ENCODE peak calls at places on chromosomes 6 and 20, in seven cellular contexts. One of them, this sample, is unnamed.

GRCh38 chr6:27752038-27752885 is 159.9 kb downstream of the OR2B2 start:
- DNase-seq in nephron progenitor cell: peak; percentile 56
- DNase-seq in Peyer's patch: peak; percentile 32
- DNase-seq in AG04450: peak; percentile 57
- DNase-seq in CD8-positive, alpha-beta T cell: peak; percentile 24
- DNase-seq in progenitor cell of endocrine pancreas: peak; percentile 26
- DNase-seq in fibroblast of villous mesenchyme: peak; percentile 85
- DNase-seq in this sample: no peak

GRCh38 chr20:24634855-24635254 is 165.4 kb downstream of the SYNDIG1 start:
- DNase-seq in nephron progenitor cell: peak; percentile 28
- DNase-seq in Peyer's patch: no peak
- DNase-seq in AG04450: peak; percentile 79
- DNase-seq in CD8-positive, alpha-beta T cell: no peak
- DNase-seq in progenitor cell of endocrine pancreas: no peak
- DNase-seq in fibroblast of villous mesenchyme: peak; percentile 83
- DNase-seq in this sample: peak; percentile 80

GRCh38 chr6:125867483-125867935 is 76.7 kb downstream of the NCOA7 start:
- DNase-seq in nephron progenitor cell: no peak
- DNase-seq in Peyer's patch: no peak
- DNase-seq in AG04450: peak; percentile 33
- DNase-seq in CD8-positive, alpha-beta T cell: no peak
- DNase-seq in progenitor cell of endocrine pancreas: no peak
- DNase-seq in fibroblast of villous mesenchyme: peak; percentile 86
- DNase-seq in this sample: no peak

GRCh38 chr6:150680510-150680909 is 80.8 kb downstream of the PLEKHG1 start:
- DNase-seq in nephron progenitor cell: no peak
- DNase-seq in Peyer's patch: no peak
- DNase-seq in AG04450: no peak
- DNase-seq in CD8-positive, alpha-beta T cell: no peak
- DNase-seq in progenitor cell of endocrine pancreas: no peak
- DNase-seq in fibroblast of villous mesenchyme: no peak
- DNase-seq in this sample: no peak

GRCh38 chr20:61296629-61297019 is 44.6 kb downstream of the CDH4 start:
- DNase-seq in nephron progenitor cell: no peak
- DNase-seq in Peyer's patch: no peak
- DNase-seq in AG04450: no peak
- DNase-seq in CD8-positive, alpha-beta T cell: no peak
- DNase-seq in progenitor cell of endocrine pancreas: no peak
- DNase-seq in fibroblast of villous mesenchyme: no peak
- DNase-seq in this sample: no peak

GRCh38 chr6:107633680-107634141 is 143.8 kb downstream of the SOBP start:
- DNase-seq in nephron progenitor cell: no peak
- DNase-seq in Peyer's patch: no peak
- DNase-seq in AG04450: no peak
- DNase-seq in CD8-positive, alpha-beta T cell: no peak
- DNase-seq in progenitor cell of endocrine pancreas: no peak
- DNase-seq in fibroblast of villous mesenchyme: no peak
- DNase-seq in this sample: no peak

GRCh38 chr6:39416728-39417127 is 94.2 kb upstream of the KCNK16 start:
- DNase-seq in nephron progenitor cell: no peak
- DNase-seq in Peyer's patch: no peak
- DNase-seq in AG04450: no peak
- DNase-seq in CD8-positive, alpha-beta T cell: no peak
- DNase-seq in progenitor cell of endocrine pancreas: no peak
- DNase-seq in fibroblast of villous mesenchyme: peak; percentile 69
- DNase-seq in this sample: peak; percentile 93

GRCh38 chr6:101114703-101115102 is 233.6 kb upstream of the ASCC3 start:
- DNase-seq in nephron progenitor cell: peak; percentile 25
- DNase-seq in Peyer's patch: no peak
- DNase-seq in AG04450: no peak
- DNase-seq in CD8-positive, alpha-beta T cell: no peak
- DNase-seq in progenitor cell of endocrine pancreas: no peak
- DNase-seq in fibroblast of villous mesenchyme: peak; percentile 25
- DNase-seq in this sample: no peak

GRCh38 chr20:62635852-62636251 is 6.5 kb upstream of the SLCO4A1 start:
- DNase-seq in nephron progenitor cell: no peak
- DNase-seq in Peyer's patch: no peak
- DNase-seq in AG04450: no peak
- DNase-seq in CD8-positive, alpha-beta T cell: no peak
- DNase-seq in progenitor cell of endocrine pancreas: no peak
- DNase-seq in fibroblast of villous mesenchyme: no peak
- DNase-seq in this sample: no peak

GRCh38 chr6:156934054-156934424 is 156.9 kb downstream of the ARID1B start:
- DNase-seq in nephron progenitor cell: no peak
- DNase-seq in Peyer's patch: no peak
- DNase-seq in AG04450: no peak
- DNase-seq in CD8-positive, alpha-beta T cell: no peak
- DNase-seq in progenitor cell of endocrine pancreas: no peak
- DNase-seq in fibroblast of villous mesenchyme: no peak
- DNase-seq in this sample: no peak

GRCh38 chr20:57987659-57988058 is 240.8 kb downstream of the ANKRD60 start:
- DNase-seq in nephron progenitor cell: no peak
- DNase-seq in Peyer's patch: no peak
- DNase-seq in AG04450: no peak
- DNase-seq in CD8-positive, alpha-beta T cell: no peak
- DNase-seq in progenitor cell of endocrine pancreas: no peak
- DNase-seq in fibroblast of villous mesenchyme: no peak
- DNase-seq in this sample: no peak

GRCh38 chr6:159727717-159728440 is 573 bp downstream of the WTAP start:
- DNase-seq in nephron progenitor cell: no peak
- DNase-seq in Peyer's patch: no peak
- DNase-seq in AG04450: no peak
- DNase-seq in CD8-positive, alpha-beta T cell: no peak
- DNase-seq in progenitor cell of endocrine pancreas: peak; percentile 37
- DNase-seq in fibroblast of villous mesenchyme: peak; percentile 71
- DNase-seq in this sample: no peak

GRCh38 chr6:43283905-43284304 is 14.2 kb upstream of the SLC22A7 start:
- DNase-seq in nephron progenitor cell: no peak
- DNase-seq in Peyer's patch: no peak
- DNase-seq in AG04450: no peak
- DNase-seq in CD8-positive, alpha-beta T cell: no peak
- DNase-seq in progenitor cell of endocrine pancreas: no peak
- DNase-seq in fibroblast of villous mesenchyme: no peak
- DNase-seq in this sample: no peak

GRCh38 chr20:53084408-53084997 is 112.3 kb downstream of the TSHZ2 start:
- DNase-seq in nephron progenitor cell: no peak
- DNase-seq in Peyer's patch: no peak
- DNase-seq in AG04450: no peak
- DNase-seq in CD8-positive, alpha-beta T cell: no peak
- DNase-seq in progenitor cell of endocrine pancreas: no peak
- DNase-seq in fibroblast of villous mesenchyme: no peak
- DNase-seq in this sample: no peak

GRCh38 chr6:151763303-151763702 is 44.2 kb upstream of the ESR1 start:
- DNase-seq in nephron progenitor cell: no peak
- DNase-seq in Peyer's patch: no peak
- DNase-seq in AG04450: no peak
- DNase-seq in CD8-positive, alpha-beta T cell: no peak
- DNase-seq in progenitor cell of endocrine pancreas: no peak
- DNase-seq in fibroblast of villous mesenchyme: peak; percentile 66
- DNase-seq in this sample: no peak

GRCh38 chr20:38196592-38196991 is 31.5 kb upstream of the TGM2 start:
- DNase-seq in nephron progenitor cell: no peak
- DNase-seq in Peyer's patch: no peak
- DNase-seq in AG04450: no peak
- DNase-seq in CD8-positive, alpha-beta T cell: no peak
- DNase-seq in progenitor cell of endocrine pancreas: no peak
- DNase-seq in fibroblast of villous mesenchyme: peak; percentile 94
- DNase-seq in this sample: no peak

GRCh38 chr6:125102411-125102810 is 51.2 kb upstream of the TPD52L1 start:
- DNase-seq in nephron progenitor cell: no peak
- DNase-seq in Peyer's patch: no peak
- DNase-seq in AG04450: no peak
- DNase-seq in CD8-positive, alpha-beta T cell: no peak
- DNase-seq in progenitor cell of endocrine pancreas: no peak
- DNase-seq in fibroblast of villous mesenchyme: no peak
- DNase-seq in this sample: no peak

GRCh38 chr20:49278817-49279676 is 1.2 kb upstream of the ZNFX1 start:
- DNase-seq in nephron progenitor cell: peak; percentile 6
- DNase-seq in Peyer's patch: no peak
- DNase-seq in AG04450: no peak
- DNase-seq in CD8-positive, alpha-beta T cell: no peak
- DNase-seq in progenitor cell of endocrine pancreas: no peak
- DNase-seq in fibroblast of villous mesenchyme: no peak
- DNase-seq in this sample: no peak

GRCh38 chr20:48817367-48818030 is 10.3 kb downstream of the PREX1 start:
- DNase-seq in nephron progenitor cell: no peak
- DNase-seq in Peyer's patch: no peak
- DNase-seq in AG04450: no peak
- DNase-seq in CD8-positive, alpha-beta T cell: no peak
- DNase-seq in progenitor cell of endocrine pancreas: no peak
- DNase-seq in fibroblast of villous mesenchyme: no peak
- DNase-seq in this sample: no peak

GRCh38 chr6:160919713-160920112 is 71.9 kb upstream of the MAP3K4 start:
- DNase-seq in nephron progenitor cell: no peak
- DNase-seq in Peyer's patch: no peak
- DNase-seq in AG04450: peak; percentile 54
- DNase-seq in CD8-positive, alpha-beta T cell: no peak
- DNase-seq in progenitor cell of endocrine pancreas: no peak
- DNase-seq in fibroblast of villous mesenchyme: peak; percentile 77
- DNase-seq in this sample: no peak

GRCh38 chr6:14476793-14477531 is 359.4 kb downstream of the CD83 start:
- DNase-seq in nephron progenitor cell: peak; percentile 14
- DNase-seq in Peyer's patch: no peak
- DNase-seq in AG04450: peak; percentile 97
- DNase-seq in CD8-positive, alpha-beta T cell: no peak
- DNase-seq in progenitor cell of endocrine pancreas: no peak
- DNase-seq in fibroblast of villous mesenchyme: peak; percentile 94
- DNase-seq in this sample: no peak

GRCh38 chr6:18148304-18149025 is 6.4 kb downstream of the TPMT start:
- DNase-seq in nephron progenitor cell: no peak
- DNase-seq in Peyer's patch: no peak
- DNase-seq in AG04450: peak; percentile 46
- DNase-seq in CD8-positive, alpha-beta T cell: no peak
- DNase-seq in progenitor cell of endocrine pancreas: no peak
- DNase-seq in fibroblast of villous mesenchyme: peak; percentile 94
- DNase-seq in this sample: no peak

GRCh38 chr6:68082086-68082485 is 553.0 kb upstream of the ADGRB3 start:
- DNase-seq in nephron progenitor cell: no peak
- DNase-seq in Peyer's patch: no peak
- DNase-seq in AG04450: no peak
- DNase-seq in CD8-positive, alpha-beta T cell: no peak
- DNase-seq in progenitor cell of endocrine pancreas: no peak
- DNase-seq in fibroblast of villous mesenchyme: no peak
- DNase-seq in this sample: no peak
- TF ChIP-seq CTCF in nephron progenitor cell: no peak
- TF ChIP-seq CTCF in Peyer's patch: no peak
- TF ChIP-seq CTCF in AG04450: no peak
- TF ChIP-seq CTCF in CD8-positive, alpha-beta T cell: no peak
- TF ChIP-seq CTCF in progenitor cell of endocrine pancreas: no peak
- TF ChIP-seq CTCF in fibroblast of villous mesenchyme: no peak
- TF ChIP-seq CTCF in this sample: no peak

DNA sequence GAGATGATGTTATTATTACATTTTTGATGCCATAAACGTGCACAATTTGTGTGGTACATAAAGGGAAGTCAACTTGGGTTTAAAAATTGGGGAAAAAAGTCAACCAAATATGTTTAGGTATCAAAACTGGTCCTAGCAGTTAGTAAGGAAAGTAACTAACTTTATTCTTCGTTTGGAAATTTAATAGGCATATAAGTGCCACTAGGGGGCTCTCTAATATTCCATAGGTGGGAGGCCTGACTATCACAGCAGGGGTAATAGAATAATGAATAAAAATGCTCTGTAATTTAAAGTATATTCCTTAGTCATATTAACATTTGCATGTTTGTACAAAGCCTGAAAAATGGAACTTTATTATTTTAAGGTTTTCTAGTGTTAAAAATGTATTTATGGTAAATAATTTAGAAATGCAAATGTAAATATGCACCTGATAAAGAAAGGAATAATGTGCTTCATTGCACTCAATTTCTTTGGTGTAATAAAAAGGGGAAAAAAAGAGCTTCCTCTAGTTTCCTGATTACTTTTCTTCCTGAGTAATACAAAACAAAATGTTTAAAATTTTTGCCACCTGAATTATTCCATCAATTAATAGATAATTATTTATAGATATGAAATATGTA is 125.7 kb upstream of the HDAC2 start:
- DNase-seq in nephron progenitor cell: peak; percentile 12
- DNase-seq in Peyer's patch: no peak
- DNase-seq in AG04450: no peak
- DNase-seq in CD8-positive, alpha-beta T cell: no peak
- DNase-seq in progenitor cell of endocrine pancreas: no peak
- DNase-seq in fibroblast of villous mesenchyme: peak; percentile 48
- DNase-seq in this sample: no peak
- TF ChIP-seq CTCF in nephron progenitor cell: peak; percentile 93
- TF ChIP-seq CTCF in Peyer's patch: peak; percentile 25
- TF ChIP-seq CTCF in AG04450: peak; percentile 79
- TF ChIP-seq CTCF in CD8-positive, alpha-beta T cell: peak; percentile 40
- TF ChIP-seq CTCF in progenitor cell of endocrine pancreas: peak; percentile 87
- TF ChIP-seq CTCF in fibroblast of villous mesenchyme: peak; percentile 77
- TF ChIP-seq CTCF in this sample: peak; percentile 85

GRCh38 chr6:3259491-3259958 is 778 bp downstream of the PSMG4 start:
- DNase-seq in nephron progenitor cell: peak; percentile 36
- DNase-seq in Peyer's patch: no peak
- DNase-seq in AG04450: no peak
- DNase-seq in CD8-positive, alpha-beta T cell: peak; percentile 8
- DNase-seq in progenitor cell of endocrine pancreas: no peak
- DNase-seq in fibroblast of villous mesenchyme: peak; percentile 28
- DNase-seq in this sample: no peak
- TF ChIP-seq CTCF in nephron progenitor cell: no peak
- TF ChIP-seq CTCF in Peyer's patch: no peak
- TF ChIP-seq CTCF in AG04450: no peak
- TF ChIP-seq CTCF in CD8-positive, alpha-beta T cell: no peak
- TF ChIP-seq CTCF in progenitor cell of endocrine pancreas: no peak
- TF ChIP-seq CTCF in fibroblast of villous mesenchyme: no peak
- TF ChIP-seq CTCF in this sample: no peak

GRCh38 chr6:26243742-26244141 is 121.3 kb upstream of the BTN3A2 start:
- DNase-seq in nephron progenitor cell: no peak
- DNase-seq in Peyer's patch: no peak
- DNase-seq in AG04450: no peak
- DNase-seq in CD8-positive, alpha-beta T cell: no peak
- DNase-seq in progenitor cell of endocrine pancreas: no peak
- DNase-seq in fibroblast of villous mesenchyme: no peak
- DNase-seq in this sample: no peak

GRCh38 chr6:26249709-26249958 is 115.4 kb upstream of the BTN3A2 start:
- DNase-seq in nephron progenitor cell: no peak
- DNase-seq in Peyer's patch: no peak
- DNase-seq in AG04450: no peak
- DNase-seq in CD8-positive, alpha-beta T cell: no peak
- DNase-seq in progenitor cell of endocrine pancreas: no peak
- DNase-seq in fibroblast of villous mesenchyme: no peak
- DNase-seq in this sample: no peak

GRCh38 chr6:26243132-26243531 is 121.9 kb upstream of the BTN3A2 start:
- DNase-seq in nephron progenitor cell: no peak
- DNase-seq in Peyer's patch: no peak
- DNase-seq in AG04450: no peak
- DNase-seq in CD8-positive, alpha-beta T cell: no peak
- DNase-seq in progenitor cell of endocrine pancreas: no peak
- DNase-seq in fibroblast of villous mesenchyme: no peak
- DNase-seq in this sample: no peak

GRCh38 chr6:26246057-26246456 is 118.9 kb upstream of the BTN3A2 start:
- DNase-seq in nephron progenitor cell: no peak
- DNase-seq in Peyer's patch: no peak
- DNase-seq in AG04450: no peak
- DNase-seq in CD8-positive, alpha-beta T cell: no peak
- DNase-seq in progenitor cell of endocrine pancreas: no peak
- DNase-seq in fibroblast of villous mesenchyme: no peak
- DNase-seq in this sample: no peak

DNA sequence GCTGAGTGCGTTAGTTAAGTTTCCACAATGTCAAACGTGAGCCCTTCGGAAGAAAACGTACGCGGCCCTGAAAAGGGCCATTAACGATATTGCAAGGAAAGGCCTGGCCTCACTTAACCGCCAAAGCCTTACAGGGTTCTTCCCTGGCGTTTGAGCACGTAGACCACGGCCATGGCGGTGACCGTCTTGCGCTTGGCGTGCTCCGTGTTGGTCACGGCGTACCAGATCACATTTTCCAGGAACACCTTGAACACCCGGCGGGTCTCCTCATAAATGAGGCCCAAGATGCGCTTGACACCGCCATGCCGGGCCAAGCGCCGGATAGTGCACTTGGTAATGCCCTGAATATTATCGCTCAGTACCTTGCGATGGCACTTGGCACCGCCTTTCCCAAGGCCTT is 118.4 kb upstream of the BTN3A2 start:
- DNase-seq in nephron progenitor cell: no peak
- DNase-seq in Peyer's patch: no peak
- DNase-seq in AG04450: no peak
- DNase-seq in CD8-positive, alpha-beta T cell: no peak
- DNase-seq in progenitor cell of endocrine pancreas: no peak
- DNase-seq in fibroblast of villous mesenchyme: no peak
- DNase-seq in this sample: no peak
- TF ChIP-seq CTCF in nephron progenitor cell: no peak
- TF ChIP-seq CTCF in Peyer's patch: no peak
- TF ChIP-seq CTCF in AG04450: no peak
- TF ChIP-seq CTCF in CD8-positive, alpha-beta T cell: no peak
- TF ChIP-seq CTCF in progenitor cell of endocrine pancreas: no peak
- TF ChIP-seq CTCF in fibroblast of villous mesenchyme: no peak
- TF ChIP-seq CTCF in this sample: no peak